ENCODE peak calls at places on chromosomes 13 and 19, in four cellular contexts. X, N, R and P are unnamed samples.
A peak's percentile ranks its signal among the peaks of the same experiment; 100 is the strongest.

GRCh38 chr19:38061294-38061693 is 154.3 kb downstream of the SIPA1L3 start:
- DNase-seq in X (no peak), N (peak; percentile 85), R (peak; percentile 40), P (no peak)

GRCh38 chr19:782195-783043 is 14.8 kb upstream of the PTBP1 start:
- DNase-seq in X (no peak), N (peak; percentile 75), R (peak; percentile 54), P (no peak)

GRCh38 chr13:29674532-29674931 is 79.0 kb upstream of the SLC7A1 start:
- DNase-seq in X (no peak), N (peak; percentile 62), R (no peak), P (no peak)

GRCh38 chr19:10228925-10229324 is 2.2 kb downstream of the S1PR2 start:
- DNase-seq in X (peak; percentile 31), N (peak; percentile 30), R (peak; percentile 52), P (no peak)

GRCh38 chr19:11159598-11160001 is 4.0 kb upstream of the SPC24 start:
- DNase-seq in X (peak; percentile 50), N (no peak), R (no peak), P (no peak)

GRCh38 chr13:48975926-48976676 is 389 bp downstream of the FNDC3A start:
- DNase-seq in X (peak; percentile 63), N (peak; percentile 78), R (peak; percentile 81), P (peak; percentile 65)

GRCh38 chr19:41351339-41352245 is 2.1 kb downstream of the TGFB1 start:
- DNase-seq in X (peak; percentile 53), N (peak; percentile 64), R (no peak), P (no peak)

GRCh38 chr13:97141564-97142005 is 80.5 kb upstream of the MBNL2 start:
- DNase-seq in X (peak; percentile 21), N (peak; percentile 88), R (peak; percentile 84), P (no peak)

GRCh38 chr13:36998624-36999041 is 507 bp downstream of the ALG5 start:
- DNase-seq in X (no peak), N (peak; percentile 7), R (peak; percentile 52), P (no peak)

GRCh38 chr13:99042851-99043250 is 65.0 kb upstream of the DOCK9 start:
- DNase-seq in X (no peak), N (no peak), R (no peak), P (no peak)

GRCh38 chr19:12840091-12841079 is 2.1 kb downstream of the MAST1 start:
- DNase-seq in X (no peak), N (peak; percentile 47), R (peak; percentile 73), P (no peak)

GRCh38 chr13:21639604-21640003 is 31.3 kb upstream of the FGF9 start:
- DNase-seq in X (no peak), N (no peak), R (no peak), P (no peak)

GRCh38 chr13:41065098-41065497 is 3.8 kb downstream of the WBP4 start:
- DNase-seq in X (no peak), N (peak; percentile 80), R (no peak), P (no peak)

GRCh38 chr13:41061914-41062837 is 867 bp downstream of the WBP4 start:
- DNase-seq in X (peak; percentile 19), N (peak; percentile 69), R (peak; percentile 17), P (no peak)

GRCh38 chr13:41060723-41061074 is 610 bp upstream of the WBP4 start:
- DNase-seq in X (peak; percentile 83), N (peak; percentile 83), R (peak; percentile 86), P (peak; percentile 91)

GRCh38 chr13:41061075-41061913 is at the start of gene WBP4:
- DNase-seq in X (peak; percentile 94), N (peak; percentile 94), R (peak; percentile 95), P (peak; percentile 79)

GRCh38 chr13:41064493-41064892 is 3.2 kb downstream of the WBP4 start:
- DNase-seq in X (no peak), N (peak; percentile 81), R (no peak), P (no peak)
- H3K27ac ChIP-seq in X (peak overlapping the region; percentile 92), N (peak overlapping the region; percentile 74), R (no peak overlapping the region), P (no peak overlapping the region)

GRCh38 chr19:6061420-6062130 is 48.7 kb downstream of the RFX2 start:
- DNase-seq in X (no peak), N (no peak), R (no peak), P (no peak)

GRCh38 chr19:6062274-6062673 is 48.0 kb downstream of the RFX2 start:
- DNase-seq in X (no peak), N (peak; percentile 58), R (no peak), P (no peak)

GRCh38 chr19:6063576-6063961 is 46.7 kb downstream of the RFX2 start:
- DNase-seq in X (no peak), N (no peak), R (no peak), P (no peak)

GRCh38 chr19:6064016-6064702 is 46.1 kb downstream of the RFX2 start:
- DNase-seq in X (no peak), N (peak; percentile 32), R (no peak), P (no peak)

GRCh38 chr19:6062961-6063575 is 47.2 kb downstream of the RFX2 start:
- DNase-seq in X (no peak), N (no peak), R (no peak), P (no peak)
- H3K27ac ChIP-seq in X (peak overlapping the region; percentile 64), N (no peak overlapping the region), R (no peak overlapping the region), P (no peak overlapping the region)

DNA sequence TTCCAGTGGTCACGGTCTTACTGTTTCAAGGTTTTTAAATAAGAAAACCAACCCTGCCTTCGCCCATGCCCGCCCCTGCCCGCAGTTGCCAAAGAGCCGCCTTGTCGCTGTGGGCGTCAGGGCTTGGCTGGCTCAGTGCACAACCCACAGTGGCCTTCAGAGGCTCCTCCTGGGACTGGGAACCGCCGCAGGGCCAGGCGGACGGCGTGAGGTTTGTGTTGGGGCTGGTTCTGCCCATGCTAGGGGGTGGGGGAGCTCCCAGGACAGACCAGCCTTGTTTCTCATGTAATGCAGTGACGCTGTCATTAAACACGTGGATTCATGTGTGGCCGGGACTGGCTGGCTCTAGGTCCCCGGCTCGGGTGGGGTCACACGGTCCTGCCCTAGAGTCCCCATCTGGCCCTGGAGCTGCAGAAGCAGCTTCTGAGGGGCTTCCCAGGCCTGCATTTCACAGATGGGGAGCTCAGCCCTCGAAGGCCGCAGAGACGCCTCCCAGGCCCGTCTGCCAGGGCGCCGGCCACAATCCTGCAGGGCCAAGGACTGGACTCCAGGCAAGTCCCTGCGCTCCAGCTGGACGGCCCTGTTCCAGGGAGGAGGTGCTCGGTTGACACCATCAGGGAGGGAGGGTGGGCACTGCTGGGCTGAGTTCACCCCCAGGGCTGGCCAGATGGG is 2.4 kb upstream of the TEKTIP1 start:
- DNase-seq in X (peak; percentile 44), N (no peak), R (no peak), P (peak; percentile 46)
- H3K27ac ChIP-seq in X (peak overlapping the region; percentile 82), N (no peak overlapping the region), R (no peak overlapping the region), P (peak overlapping the region; percentile 83)

GRCh38 chr13:66581691-66582090 is 648.4 kb downstream of the PCDH9 start:
- DNase-seq in X (no peak), N (no peak), R (no peak), P (no peak)

GRCh38 chr13:66574606-66575005 is 655.5 kb downstream of the PCDH9 start:
- DNase-seq in X (no peak), N (peak; percentile 69), R (no peak), P (no peak)

GRCh38 chr13:66578305-66578704 is 651.8 kb downstream of the PCDH9 start:
- DNase-seq in X (no peak), N (peak; percentile 20), R (no peak), P (no peak)

GRCh38 chr13:66576381-66576780 is 653.8 kb downstream of the PCDH9 start:
- DNase-seq in X (no peak), N (no peak), R (no peak), P (no peak)

GRCh38 chr13:66577358-66577757 is 652.8 kb downstream of the PCDH9 start:
- DNase-seq in X (no peak), N (no peak), R (no peak), P (no peak)
- H3K27ac ChIP-seq in X (no peak overlapping the region), N (no peak overlapping the region), R (no peak overlapping the region), P (no peak overlapping the region)